ENCODE peak calls at places on chromosome 11, in seven cellular contexts. One of them, this sample, is unnamed.
A peak's percentile ranks its signal among the peaks of the same experiment; 100 is the strongest.

GRCh38 chr11:65051389-65051858 is 6.9 kb downstream of the NAALADL1 start:
- DNase-seq in cardiac fibroblast: no peak
- DNase-seq in IMR-90: no peak
- DNase-seq in left ventricle myocardium superior: no peak
- DNase-seq in activated naive CD8-positive, alpha-beta T cell treated with anti-CD3 and anti-CD28 coated beads for 36 hours: no peak
- DNase-seq in activated T-cell treated with anti-CD3 and anti-CD28 coated beads for 1 hour: no peak
- DNase-seq in T follicular helper cell: no peak
- DNase-seq in this sample: no peak

GRCh38 chr11:134024420-134025085 is 44.3 kb upstream of the JAM3 start:
- DNase-seq in activated T-cell treated with anti-CD3 and anti-CD28 coated beads for 1 hour: no peak
- DNase-seq in left ventricle myocardium superior: peak; percentile 16
- DNase-seq in IMR-90: peak; percentile 36
- DNase-seq in T follicular helper cell: no peak
- DNase-seq in cardiac fibroblast: no peak
- DNase-seq in activated naive CD8-positive, alpha-beta T cell treated with anti-CD3 and anti-CD28 coated beads for 36 hours: no peak
- DNase-seq in this sample: no peak

GRCh38 chr11:124622531-124623451 is at the start of gene TBRG1:
- DNase-seq in T follicular helper cell: peak; percentile 80
- DNase-seq in IMR-90: peak; percentile 91
- DNase-seq in activated naive CD8-positive, alpha-beta T cell treated with anti-CD3 and anti-CD28 coated beads for 36 hours: peak; percentile 85
- DNase-seq in cardiac fibroblast: peak; percentile 89
- DNase-seq in left ventricle myocardium superior: peak; percentile 91
- DNase-seq in activated T-cell treated with anti-CD3 and anti-CD28 coated beads for 1 hour: peak; percentile 69
- DNase-seq in this sample: peak; percentile 78

GRCh38 chr11:96111308-96111707 is 187.4 kb upstream of the MTMR2 start:
- DNase-seq in cardiac fibroblast: no peak
- DNase-seq in activated T-cell treated with anti-CD3 and anti-CD28 coated beads for 1 hour: no peak
- DNase-seq in IMR-90: no peak
- DNase-seq in left ventricle myocardium superior: no peak
- DNase-seq in T follicular helper cell: no peak
- DNase-seq in activated naive CD8-positive, alpha-beta T cell treated with anti-CD3 and anti-CD28 coated beads for 36 hours: no peak
- DNase-seq in this sample: no peak

GRCh38 chr11:64246874-64247728 is at the start of gene PPP1R14B:
- DNase-seq in T follicular helper cell: peak; percentile 67
- DNase-seq in IMR-90: peak; percentile 80
- DNase-seq in activated T-cell treated with anti-CD3 and anti-CD28 coated beads for 1 hour: peak; percentile 74
- DNase-seq in activated naive CD8-positive, alpha-beta T cell treated with anti-CD3 and anti-CD28 coated beads for 36 hours: peak; percentile 85
- DNase-seq in left ventricle myocardium superior: peak; percentile 96
- DNase-seq in cardiac fibroblast: peak; percentile 84
- DNase-seq in this sample: peak; percentile 61

GRCh38 chr11:36818410-36818809 is 220.4 kb upstream of the RAG2 start:
- DNase-seq in T follicular helper cell: no peak
- DNase-seq in activated naive CD8-positive, alpha-beta T cell treated with anti-CD3 and anti-CD28 coated beads for 36 hours: no peak
- DNase-seq in left ventricle myocardium superior: no peak
- DNase-seq in IMR-90: no peak
- DNase-seq in activated T-cell treated with anti-CD3 and anti-CD28 coated beads for 1 hour: no peak
- DNase-seq in cardiac fibroblast: no peak
- DNase-seq in this sample: no peak

GRCh38 chr11:11798586-11799438 is 43.0 kb upstream of the USP47 start:
- DNase-seq in T follicular helper cell: peak; percentile 73
- DNase-seq in activated T-cell treated with anti-CD3 and anti-CD28 coated beads for 1 hour: peak; percentile 68
- DNase-seq in left ventricle myocardium superior: peak; percentile 92
- DNase-seq in activated naive CD8-positive, alpha-beta T cell treated with anti-CD3 and anti-CD28 coated beads for 36 hours: peak; percentile 70
- DNase-seq in IMR-90: peak; percentile 78
- DNase-seq in cardiac fibroblast: peak; percentile 85
- DNase-seq in this sample: peak; percentile 75

GRCh38 chr11:115656684-115657083 is 152.5 kb upstream of the CADM1 start:
- DNase-seq in activated naive CD8-positive, alpha-beta T cell treated with anti-CD3 and anti-CD28 coated beads for 36 hours: no peak
- DNase-seq in activated T-cell treated with anti-CD3 and anti-CD28 coated beads for 1 hour: no peak
- DNase-seq in left ventricle myocardium superior: no peak
- DNase-seq in T follicular helper cell: no peak
- DNase-seq in IMR-90: no peak
- DNase-seq in cardiac fibroblast: no peak
- DNase-seq in this sample: no peak

GRCh38 chr11:67628710-67629385 is 889 bp downstream of the NUDT8 start:
- DNase-seq in left ventricle myocardium superior: peak; percentile 54
- DNase-seq in cardiac fibroblast: no peak
- DNase-seq in activated naive CD8-positive, alpha-beta T cell treated with anti-CD3 and anti-CD28 coated beads for 36 hours: no peak
- DNase-seq in T follicular helper cell: no peak
- DNase-seq in activated T-cell treated with anti-CD3 and anti-CD28 coated beads for 1 hour: no peak
- DNase-seq in IMR-90: no peak
- DNase-seq in this sample: no peak

GRCh38 chr11:2562181-2562581 is 117.4 kb downstream of the KCNQ1 start:
- DNase-seq in cardiac fibroblast: no peak
- DNase-seq in left ventricle myocardium superior: peak; percentile 30
- DNase-seq in activated T-cell treated with anti-CD3 and anti-CD28 coated beads for 1 hour: no peak
- DNase-seq in IMR-90: no peak
- DNase-seq in T follicular helper cell: no peak
- DNase-seq in activated naive CD8-positive, alpha-beta T cell treated with anti-CD3 and anti-CD28 coated beads for 36 hours: no peak
- DNase-seq in this sample: no peak

GRCh38 chr11:19819148-19819547 is 106.5 kb downstream of the NAV2 start:
- DNase-seq in left ventricle myocardium superior: no peak
- DNase-seq in IMR-90: no peak
- DNase-seq in activated naive CD8-positive, alpha-beta T cell treated with anti-CD3 and anti-CD28 coated beads for 36 hours: no peak
- DNase-seq in cardiac fibroblast: no peak
- DNase-seq in T follicular helper cell: no peak
- DNase-seq in activated T-cell treated with anti-CD3 and anti-CD28 coated beads for 1 hour: no peak
- DNase-seq in this sample: no peak

GRCh38 chr11:97445561-97445960 is 1055.7 kb downstream of the JRKL start:
- DNase-seq in activated T-cell treated with anti-CD3 and anti-CD28 coated beads for 1 hour: no peak
- DNase-seq in left ventricle myocardium superior: no peak
- DNase-seq in cardiac fibroblast: no peak
- DNase-seq in IMR-90: no peak
- DNase-seq in activated naive CD8-positive, alpha-beta T cell treated with anti-CD3 and anti-CD28 coated beads for 36 hours: no peak
- DNase-seq in T follicular helper cell: no peak
- DNase-seq in this sample: no peak